ENCODE peak calls at places on chromosomes 2 and 18, in six cellular contexts. A is cardiac fibroblast, C is astrocyte, R is cardiac muscle cell, W is AG09309, I is RWPE2. L is an unnamed sample.

GRCh38 chr2:60998628-60999545 is 18.6 kb upstream of the PEX13 start:
- DNase-seq in A (peak), C (no peak), R (peak), W (no peak), I (no peak), L (peak)

GRCh38 chr2:146415291-146415690 is 1429.5 kb upstream of the ACVR2A start:
- DNase-seq in A (no peak), C (no peak), R (no peak), W (no peak), I (no peak), L (no peak)

GRCh38 chr2:54880428-54880827 is 157.0 kb downstream of the EML6 start:
- DNase-seq in A (no peak), C (no peak), R (no peak), W (no peak), I (no peak), L (no peak)

GRCh38 chr2:172288603-172289002 is 138.8 kb upstream of the ITGA6 start:
- DNase-seq in A (peak), C (peak), R (no peak), W (no peak), I (peak), L (no peak)

GRCh38 chr2:74261204-74261864 is 62.9 kb downstream of the MTHFD2 start:
- DNase-seq in A (peak), C (no peak), R (peak), W (no peak), I (no peak), L (peak)

GRCh38 chr2:43307046-43307445 is 80.6 kb upstream of the ZFP36L2 start:
- DNase-seq in A (peak), C (no peak), R (no peak), W (no peak), I (no peak), L (no peak)

GRCh38 chr18:48200631-48201336 is 208.4 kb downstream of the ZBTB7C start:
- DNase-seq in A (peak), C (no peak), R (no peak), W (no peak), I (no peak), L (no peak)

GRCh38 chr2:188278388-188279092 is 13.1 kb upstream of the GULP1 start:
- DNase-seq in A (no peak), C (no peak), R (no peak), W (no peak), I (no peak), L (peak)

GRCh38 chr2:68900496-68901198 is 29.4 kb upstream of the BMP10 start:
- DNase-seq in A (no peak), C (no peak), R (peak), W (no peak), I (no peak), L (peak)

GRCh38 chr18:23307567-23308295 is 145.4 kb upstream of the RIOK3 start:
- DNase-seq in A (peak), C (peak), R (peak), W (no peak), I (no peak), L (peak)

GRCh38 chr2:16069933-16070647 is 129.7 kb downstream of the MYCN start:
- DNase-seq in A (no peak), C (no peak), R (no peak), W (no peak), I (no peak), L (no peak)

GRCh38 chr18:78538669-78539440 is 440.8 kb upstream of the SALL3 start:
- DNase-seq in A (no peak), C (no peak), R (no peak), W (no peak), I (no peak), L (no peak)

DNA sequence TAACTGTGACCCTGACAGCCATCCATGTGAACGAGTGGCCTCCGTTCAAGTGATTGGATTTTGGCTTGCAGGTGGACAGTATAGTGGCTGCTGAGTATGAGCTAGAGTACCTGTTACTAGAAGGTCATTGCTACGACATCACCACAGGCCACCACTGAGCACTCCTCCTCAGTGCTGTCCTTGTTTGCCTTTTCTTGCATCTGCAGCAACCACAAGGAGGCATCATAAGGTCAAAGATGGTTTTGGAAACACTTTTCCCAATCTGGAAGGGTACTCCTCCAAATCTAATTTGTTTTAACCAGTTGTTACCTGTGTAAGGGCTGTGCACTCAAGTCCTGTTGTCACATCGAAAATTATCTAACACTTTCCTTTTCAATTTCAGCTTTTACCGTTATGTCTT is 81.2 kb downstream of the UGGT1 start:
- DNase-seq in A (no peak), C (no peak), R (peak), W (no peak), I (no peak), L (peak)
- TF ChIP-seq CTCF in A (peak), C (no peak), R (peak), W (no peak), I (peak), L (peak)

GRCh38 chr2:145028055-145028630 is 508.2 kb upstream of the ZEB2 start:
- DNase-seq in A (no peak), C (no peak), R (no peak), W (no peak), I (no peak), L (no peak)
- H3K4me3 ChIP-seq in A (no peak), C (no peak), R (no peak), W (no peak), I (no peak), L (no peak)

DNA sequence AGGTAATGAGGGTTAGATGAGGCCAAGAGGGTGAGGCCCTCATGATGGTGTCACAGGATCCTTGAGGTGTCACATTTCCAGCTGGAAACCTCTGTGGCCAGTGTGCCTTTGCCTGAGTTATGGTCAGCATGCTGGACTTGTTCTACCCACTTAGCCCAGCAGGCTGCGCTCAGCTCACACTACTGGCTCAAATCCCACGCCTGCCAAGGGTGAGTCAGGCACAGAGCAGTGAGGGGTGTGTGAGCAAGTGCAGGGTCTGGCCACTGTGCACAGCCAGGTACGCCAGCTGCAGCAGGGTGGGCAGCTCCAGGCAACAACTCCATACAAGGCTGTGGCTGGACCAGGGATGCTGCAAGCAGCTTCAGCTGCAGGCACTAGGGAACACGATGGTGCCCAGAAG is 616.6 kb upstream of the FSHR start:
- DNase-seq in A (no peak), C (peak), R (peak), W (no peak), I (no peak), L (no peak)
- TF ChIP-seq CTCF in A (no peak), C (peak), R (peak), W (no peak), I (peak), L (no peak)

GRCh38 chr18:44682181-44682870 is 1.6 kb downstream of the SETBP1 start:
- DNase-seq in A (no peak), C (no peak), R (no peak), W (no peak), I (no peak), L (no peak)
- H3K4me3 ChIP-seq in A (no peak), C (peak), R (peak), W (peak), I (peak), L (no peak)

GRCh38 chr2:101205521-101205998 is 47.1 kb upstream of the CNOT11 start:
- DNase-seq in A (peak), C (peak), R (peak), W (peak), I (peak), L (peak)
- TF ChIP-seq CTCF in A (peak), C (peak), R (peak), W (peak), I (peak), L (peak)